ENCODE peak calls at places on chromosomes 4 and X, in ten cellular contexts. A, D, Y, X, O, N, S, Z, M and G are unnamed samples.
A peak's percentile ranks its signal among the peaks of the same experiment; 100 is the strongest.

GRCh38 chr4:121679267-121679666 is 17.5 kb downstream of the ANXA5 start:
- DNase-seq in A (no peak), D (no peak), Y (no peak), X (no peak), O (no peak), N (no peak), S (no peak), Z (no peak), M (no peak), G (no peak)

GRCh38 chr4:74499986-74500781 is 55.2 kb downstream of the AREG start:
- DNase-seq in A (no peak), D (no peak), Y (no peak), X (no peak), O (no peak), N (no peak), S (no peak), Z (peak; percentile 12), M (no peak), G (peak; percentile 10)

GRCh38 chrX:74408310-74408709 is 13.0 kb upstream of the SLC16A2 start:
- DNase-seq in A (no peak), D (no peak), Y (no peak), X (no peak), O (no peak), N (no peak), S (no peak), Z (no peak), M (no peak), G (no peak)

GRCh38 chr4:1767058-1767769 is 25.9 kb upstream of the FGFR3 start:
- DNase-seq in A (no peak), D (no peak), Y (no peak), X (no peak), O (no peak), N (peak; percentile 50), S (no peak), Z (no peak), M (no peak), G (no peak)

GRCh38 chr4:33407496-33407895 is 2687.3 kb downstream of the PCDH7 start:
- DNase-seq in A (no peak), D (no peak), Y (no peak), X (no peak), O (no peak), N (no peak), S (no peak), Z (no peak), M (no peak), G (no peak)

GRCh38 chrX:13717697-13718483 is 16.5 kb downstream of the TRAPPC2 start:
- DNase-seq in A (no peak), D (peak; percentile 7), Y (no peak), X (no peak), O (no peak), N (no peak), S (no peak), Z (no peak), M (no peak), G (no peak)

GRCh38 chrX:109716431-109717028 is 16.5 kb downstream of the ACSL4 start:
- DNase-seq in A (no peak), D (no peak), Y (no peak), X (no peak), O (no peak), N (no peak), S (no peak), Z (no peak), M (no peak), G (no peak)

GRCh38 chr4:89545315-89545714 is 237.7 kb upstream of the GPRIN3 start:
- DNase-seq in A (no peak), D (no peak), Y (no peak), X (no peak), O (no peak), N (no peak), S (no peak), Z (no peak), M (no peak), G (no peak)

GRCh38 chr4:128275351-128275750 is 12.3 kb downstream of the PGRMC2 start:
- DNase-seq in A (no peak), D (no peak), Y (no peak), X (no peak), O (no peak), N (peak; percentile 30), S (no peak), Z (no peak), M (no peak), G (peak; percentile 40)

GRCh38 chr4:107423677-107424405 is 296.2 kb downstream of the PAPSS1 start:
- DNase-seq in A (no peak), D (no peak), Y (no peak), X (no peak), O (no peak), N (no peak), S (no peak), Z (no peak), M (no peak), G (no peak)

GRCh38 chr4:181897935-181898334 is 345.3 kb upstream of the TENM3 start:
- DNase-seq in A (no peak), D (peak; percentile 65), Y (no peak), X (no peak), O (no peak), N (no peak), S (no peak), Z (no peak), M (no peak), G (peak; percentile 24)

GRCh38 chrX:94645727-94646126 is 971.7 kb downstream of the FAM133A start:
- DNase-seq in A (no peak), D (no peak), Y (no peak), X (no peak), O (no peak), N (no peak), S (no peak), Z (no peak), M (no peak), G (no peak)

GRCh38 chr4:152090543-152090942 is 329.7 kb upstream of the GATB start:
- DNase-seq in A (no peak), D (no peak), Y (no peak), X (no peak), O (no peak), N (no peak), S (no peak), Z (no peak), M (no peak), G (peak; percentile 59)

GRCh38 chrX:34849371-34849770 is 93.2 kb upstream of the FAM47B start:
- DNase-seq in A (no peak), D (peak; percentile 8), Y (no peak), X (no peak), O (no peak), N (no peak), S (no peak), Z (no peak), M (no peak), G (no peak)

GRCh38 chr4:98692411-98692810 is 34.0 kb upstream of the TSPAN5 start:
- DNase-seq in A (no peak), D (no peak), Y (no peak), X (no peak), O (no peak), N (no peak), S (no peak), Z (no peak), M (no peak), G (no peak)

GRCh38 chrX:15163131-15163530 is 106.8 kb downstream of the ASB9 start:
- DNase-seq in A (no peak), D (no peak), Y (no peak), X (no peak), O (no peak), N (no peak), S (no peak), Z (no peak), M (no peak), G (no peak)

GRCh38 chr4:650461-650860 is 23.6 kb downstream of the ATP5ME start:
- DNase-seq in A (no peak), D (no peak), Y (no peak), X (no peak), O (no peak), N (no peak), S (no peak), Z (no peak), M (no peak), G (no peak)

GRCh38 chr4:165199286-165199685 is 8.1 kb upstream of the KLHL2 start:
- DNase-seq in A (no peak), D (no peak), Y (no peak), X (no peak), O (no peak), N (no peak), S (no peak), Z (no peak), M (no peak), G (no peak)

GRCh38 chrX:10356979-10357378 is 200.2 kb downstream of the CLCN4 start:
- DNase-seq in A (no peak), D (no peak), Y (no peak), X (no peak), O (no peak), N (no peak), S (no peak), Z (peak; percentile 6), M (no peak), G (peak; percentile 31)

GRCh38 chr4:165383757-165384156 is 4.9 kb downstream of the CPE start:
- DNase-seq in A (no peak), D (no peak), Y (no peak), X (no peak), O (no peak), N (no peak), S (no peak), Z (no peak), M (no peak), G (no peak)